ENCODE peak calls at places on chromosomes 5 and 9, in four cellular contexts. B is erythroblast, P is HCT116, A is A549. E is an unnamed sample.

GRCh38 chr9:104927216-104927911 is 591 bp downstream of the ABCA1 start:
- DNase-seq in P (no peak), B (peak; percentile 88), A (peak; percentile 48), E (peak; percentile 68)

GRCh38 chr9:35741740-35742139 is 7.3 kb downstream of the GBA2 start:
- DNase-seq in A (no peak), B (no peak), P (no peak), E (peak; percentile 33)

GRCh38 chr5:138385660-138386059 is 33.2 kb downstream of the KDM3B start:
- DNase-seq in B (no peak), A (no peak), P (no peak), E (no peak)

GRCh38 chr5:168701641-168702040 is 122.5 kb upstream of the PANK3 start:
- DNase-seq in B (no peak), A (no peak), P (no peak), E (no peak)

GRCh38 chr5:1227669-1228068 is 2.5 kb downstream of the SLC6A18 start:
- DNase-seq in B (no peak), A (no peak), P (no peak), E (peak; percentile 61)

GRCh38 chr5:100550531-100551036 is 15.4 kb downstream of the FAM174A start:
- DNase-seq in P (no peak), B (no peak), A (no peak), E (no peak)

GRCh38 chr9:132409828-132410528 is at the start of gene CFAP77:
- DNase-seq in B (peak; percentile 71), A (peak; percentile 48), P (peak; percentile 26), E (peak; percentile 34)

GRCh38 chr5:171521219-171521633 is 101.8 kb downstream of the FGF18 start:
- DNase-seq in A (peak; percentile 89), P (peak; percentile 28), B (no peak), E (no peak)

GRCh38 chr9:111661802-111662491 is 542 bp downstream of the GNG10 start:
- DNase-seq in B (peak; percentile 68), A (peak; percentile 65), P (no peak), E (peak; percentile 40)

GRCh38 chr9:127396808-127397721 is at the start of gene SLC2A8:
- DNase-seq in P (peak; percentile 99), B (peak; percentile 99), A (peak; percentile 96), E (peak; percentile 39)
- TF ChIP-seq POLR2A in P (no peak), B (no peak), A (peak; percentile 82), E (no peak)

GRCh38 chr9:113529336-113530009 is 65.9 kb downstream of the RGS3 start:
- DNase-seq in P (no peak), B (no peak), A (no peak), E (no peak)

GRCh38 chr9:113526841-113527240 is 63.3 kb downstream of the RGS3 start:
- DNase-seq in B (no peak), P (no peak), A (no peak), E (no peak)

GRCh38 chr9:113528811-113529210 is 65.3 kb downstream of the RGS3 start:
- DNase-seq in P (no peak), A (no peak), B (no peak), E (no peak)

GRCh38 chr9:113526231-113526746 is 62.8 kb downstream of the RGS3 start:
- DNase-seq in B (no peak), P (no peak), A (no peak), E (no peak)

GRCh38 chr9:113528088-113528487 is 64.6 kb downstream of the RGS3 start:
- DNase-seq in B (no peak), P (no peak), A (no peak), E (no peak)
- TF ChIP-seq POLR2A in B (no peak), P (no peak), A (no peak), E (no peak)

GRCh38 chr5:126776499-126777256 is at the start of gene LMNB1:
- DNase-seq in P (peak; percentile 93), A (peak; percentile 81), B (peak; percentile 97), E (peak; percentile 99)

GRCh38 chr5:126780165-126780827 is 3.4 kb downstream of the LMNB1 start:
- DNase-seq in B (peak; percentile 77), A (peak; percentile 73), P (no peak), E (peak; percentile 86)

GRCh38 chr5:126777257-126777973 is 479 bp downstream of the LMNB1 start:
- DNase-seq in A (no peak), B (peak; percentile 81), P (no peak), E (peak; percentile 78)

GRCh38 chr5:126778675-126779403 is 1.9 kb downstream of the LMNB1 start:
- DNase-seq in P (no peak), B (peak; percentile 86), A (no peak), E (no peak)

GRCh38 chr5:126777974-126778674 is 1.2 kb downstream of the LMNB1 start:
- DNase-seq in B (peak; percentile 96), P (peak; percentile 85), A (peak; percentile 87), E (peak; percentile 98)
- TF ChIP-seq POLR2A in B (peak; percentile 92), P (peak; percentile 76), A (peak; percentile 33), E (peak; percentile 82)

GRCh38 chr9:136485049-136485647 is 2.3 kb upstream of the SEC16A start:
- DNase-seq in B (peak; percentile 89), P (no peak), A (peak; percentile 82), E (peak; percentile 81)
- TF ChIP-seq POLR2A in B (no peak), P (no peak), A (no peak), E (no peak)

E was measured in NB4.